ENCODE peak calls at places on chromosome 14, in four cellular contexts. P, H, M and A are unnamed samples.

GRCh38 chr14:74571901-74572828 is 39.9 kb downstream of the LTBP2 start:
- DNase-seq in P (peak; percentile 100), M (no peak), H (peak; percentile 91), A (peak; percentile 97)

GRCh38 chr14:75254381-75254821 is 24.2 kb upstream of the FOS start:
- DNase-seq in H (no peak), M (peak; percentile 72), P (no peak), A (no peak)

GRCh38 chr14:101460986-101461750 is 100.1 kb upstream of the DIO3 start:
- DNase-seq in H (no peak), M (no peak), P (no peak), A (peak; percentile 22)

GRCh38 chr14:65972346-65972745 is 513.8 kb upstream of the CCDC196 start:
- DNase-seq in P (peak; percentile 37), M (no peak), H (no peak), A (no peak)

GRCh38 chr14:96053600-96054381 is 14.6 kb downstream of the C14orf132 start:
- DNase-seq in P (peak; percentile 100), H (peak; percentile 24), M (peak; percentile 20), A (peak; percentile 42)

GRCh38 chr14:102027951-102028350 is 58.9 kb downstream of the HSP90AA1 start:
- DNase-seq in M (no peak), H (no peak), P (no peak), A (no peak)

GRCh38 chr14:64649383-64649998 is 54.7 kb upstream of the PLEKHG3 start:
- DNase-seq in P (peak; percentile 58), H (no peak), M (no peak), A (no peak)

GRCh38 chr14:77372304-77372841 is 4.5 kb downstream of the TMED8 start:
- DNase-seq in M (no peak), P (peak; percentile 82), H (no peak), A (no peak)

GRCh38 chr14:32370720-32371119 is 41.6 kb downstream of the AKAP6 start:
- DNase-seq in H (peak; percentile 15), P (peak; percentile 82), M (no peak), A (peak; percentile 73)

GRCh38 chr14:47044841-47045240 is 393.3 kb upstream of the RPL10L start:
- DNase-seq in M (no peak), H (no peak), P (peak; percentile 1), A (no peak)

GRCh38 chr14:101006008-101006407 is 102.5 kb upstream of the RTL1 start:
- DNase-seq in P (no peak), H (no peak), M (no peak), A (peak; percentile 31)

GRCh38 chr14:99273025-99273723 is 1.2 kb upstream of the BCL11B start:
- DNase-seq in P (no peak), M (no peak), H (peak; percentile 77), A (no peak)

GRCh38 chr14:61426048-61426447 is 104.7 kb downstream of the PRKCH start:
- DNase-seq in P (no peak), H (no peak), M (peak; percentile 60), A (no peak)

GRCh38 chr14:30385925-30386324 is 173.0 kb upstream of the G2E3 start:
- DNase-seq in M (no peak), H (no peak), P (no peak), A (no peak)

GRCh38 chr14:87813691-87814090 is 179.3 kb downstream of the GALC start:
- DNase-seq in H (no peak), M (no peak), P (no peak), A (no peak)

GRCh38 chr14:95697764-95698163 is 11.5 kb downstream of the TCL1B start:
- DNase-seq in P (no peak), M (no peak), H (no peak), A (no peak)

GRCh38 chr14:104974665-104975390 is 3.3 kb downstream of the AHNAK2 start:
- DNase-seq in P (no peak), H (no peak), M (no peak), A (no peak)

GRCh38 chr14:76272349-76272748 is 103.6 kb upstream of the ESRRB start:
- DNase-seq in P (no peak), H (no peak), M (no peak), A (no peak)

GRCh38 chr14:30362369-30363218 is 196.4 kb upstream of the G2E3 start:
- DNase-seq in H (no peak), P (no peak), M (no peak), A (no peak)

GRCh38 chr14:78752789-78753188 is 582.6 kb downstream of the NRXN3 start:
- DNase-seq in M (peak; percentile 16), P (peak; percentile 29), H (peak; percentile 6), A (no peak)

GRCh38 chr14:29007990-29008389 is 241.4 kb downstream of the FOXG1 start:
- DNase-seq in H (no peak), M (no peak), P (no peak), A (no peak)

GRCh38 chr14:75610839-75611238 is 32.4 kb downstream of the FLVCR2 start:
- DNase-seq in M (no peak), P (no peak), H (no peak), A (no peak)

GRCh38 chr14:98950356-98950895 is 321.6 kb downstream of the BCL11B start:
- DNase-seq in P (no peak), M (no peak), H (no peak), A (no peak)

GRCh38 chr14:99879401-99880295 is 86.4 kb downstream of the EML1 start:
- DNase-seq in P (peak; percentile 79), H (no peak), M (no peak), A (no peak)

GRCh38 chr14:102105369-102105768 is 18.5 kb upstream of the HSP90AA1 start:
- DNase-seq in H (no peak), M (no peak), P (no peak), A (no peak)

GRCh38 chr14:96683575-96684289 is 113.5 kb upstream of the VRK1 start:
- DNase-seq in M (no peak), H (no peak), P (no peak), A (no peak)

GRCh38 chr14:103801459-103801858 is 45.9 kb downstream of the PPP1R13B start:
- DNase-seq in M (no peak), H (no peak), P (peak; percentile 86), A (no peak)

GRCh38 chr14:52076334-52076733 is 7.5 kb upstream of the NID2 start:
- DNase-seq in P (peak; percentile 74), M (no peak), H (no peak), A (no peak)

GRCh38 chr14:89425931-89426330 is 8.9 kb upstream of the FOXN3 start:
- DNase-seq in M (no peak), P (peak; percentile 99), H (no peak), A (peak; percentile 94)

GRCh38 chr14:87108726-87109125 is 884.3 kb downstream of the GALC start:
- DNase-seq in M (no peak), H (no peak), P (peak; percentile 90), A (no peak)

GRCh38 chr14:77055981-77056380 is 27.5 kb upstream of the IRF2BPL start:
- DNase-seq in M (no peak), P (no peak), H (no peak), A (no peak)

GRCh38 chr14:19743256-19743655 is at the start of gene OR4Q3:
- DNase-seq in H (no peak), P (no peak), M (no peak), A (no peak)

GRCh38 chr14:100105357-100106169 is 40.3 kb downstream of the EVL start:
- DNase-seq in H (no peak), M (no peak), P (no peak), A (no peak)

DNA sequence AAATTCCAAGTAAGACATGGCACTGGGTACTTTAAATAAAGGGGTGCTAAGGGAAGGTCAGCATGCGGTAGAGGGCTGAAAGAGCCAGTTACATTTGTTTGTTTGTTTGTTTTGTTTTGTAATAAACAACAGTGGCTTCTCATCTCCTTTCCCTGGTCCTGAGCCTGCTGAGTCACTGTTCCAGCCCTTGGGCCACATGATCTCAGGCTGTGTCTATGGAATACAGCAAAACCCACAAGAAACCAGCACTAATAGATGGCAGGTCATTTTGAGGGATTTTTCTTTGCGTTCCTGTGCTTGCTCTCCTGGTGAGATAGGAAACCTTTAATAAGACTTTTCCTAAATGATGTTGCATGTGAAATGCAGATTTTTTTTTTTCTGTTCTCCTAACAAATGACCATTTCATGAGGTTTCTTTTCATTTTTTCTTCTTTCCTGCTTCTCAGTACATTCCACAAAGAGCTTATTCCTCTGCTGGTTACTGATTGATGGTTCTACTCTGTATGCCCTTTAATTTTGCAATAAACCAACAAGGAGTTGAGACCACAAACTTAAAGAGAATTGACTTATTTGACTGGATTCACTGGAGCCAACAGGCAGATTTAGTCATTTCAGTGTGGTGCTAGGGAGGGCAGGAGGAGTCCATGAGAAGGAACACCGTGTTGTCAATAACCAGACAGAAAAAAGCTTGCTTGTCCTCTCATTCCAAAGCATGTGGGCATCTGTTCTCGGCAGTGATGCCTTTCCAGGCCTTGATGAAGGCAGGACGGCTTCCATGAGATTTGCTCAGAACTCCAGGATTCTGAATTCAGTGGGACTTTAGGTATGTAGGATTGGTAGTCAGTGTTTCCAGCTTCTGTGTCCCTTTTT is 459.2 kb downstream of the RAD51B start:
- DNase-seq in M (no peak), H (peak; percentile 79), P (peak; percentile 87), A (peak; percentile 61)
- H3K4me1 ChIP-seq in M (no peaks in the 10 kb centered on the region), H (peaks cover 33% of the 10 kb centered on the region), P (no peaks in the 10 kb centered on the region), A (peaks cover 13% of the 10 kb centered on the region)

GRCh38 chr14:21382095-21382494 is 1.7 kb downstream of the SUPT16H start:
- DNase-seq in M (no peak), P (peak; percentile 6), H (no peak), A (no peak)

GRCh38 chr14:21384494-21384851 is 654 bp upstream of the SUPT16H start:
- DNase-seq in M (no peak), H (no peak), P (no peak), A (no peak)

GRCh38 chr14:21382886-21383847 is 652 bp downstream of the SUPT16H start:
- DNase-seq in M (peak; percentile 19), H (peak; percentile 58), P (peak; percentile 54), A (peak; percentile 66)

GRCh38 chr14:21383848-21384493 is at the start of gene SUPT16H:
- DNase-seq in H (peak; percentile 95), M (peak; percentile 95), P (peak; percentile 89), A (peak; percentile 97)

DNA sequence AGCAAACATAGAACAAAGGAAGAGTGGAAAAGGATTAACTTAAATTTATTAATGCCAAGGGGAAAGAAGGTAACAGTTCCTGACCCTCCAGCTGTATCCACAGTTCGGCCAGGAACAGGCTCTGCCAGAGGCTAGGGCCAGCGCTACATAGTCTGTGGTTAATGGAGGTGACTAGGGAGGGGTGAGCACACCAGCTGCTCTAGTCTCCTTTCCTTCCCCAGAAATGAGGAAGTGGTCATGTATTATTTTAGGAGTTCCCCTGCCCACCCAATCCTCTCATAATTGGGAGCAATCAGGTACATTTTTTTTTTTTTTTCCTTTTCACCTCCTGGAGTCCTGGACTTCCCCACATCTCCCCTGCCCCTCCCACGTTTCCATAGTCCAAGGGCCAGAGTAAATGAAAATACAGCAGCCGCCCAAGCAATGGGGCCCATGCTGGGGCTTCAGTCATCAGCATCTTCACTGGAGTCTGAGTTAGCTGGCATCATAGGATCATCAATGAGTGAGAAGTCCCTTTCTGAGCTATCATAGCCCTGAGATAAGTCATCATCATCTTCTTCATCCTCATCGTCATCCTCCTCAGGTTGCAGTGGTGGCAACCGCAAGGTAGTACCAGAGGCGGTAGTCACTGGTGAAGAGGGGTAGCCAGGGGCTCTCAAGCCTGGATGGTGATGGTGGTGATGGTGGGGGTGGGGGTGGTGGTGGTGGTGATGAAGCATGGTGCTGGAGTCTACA is 1.5 kb upstream of the SUPT16H start:
- DNase-seq in P (no peak), H (no peak), M (no peak), A (no peak)
- H3K4me3 ChIP-seq in P (no peak overlapping the region), H (no peak overlapping the region), M (no peak overlapping the region), A (no peak overlapping the region)

GRCh38 chr14:68598089-68598488 is 194.8 kb downstream of the ZFP36L1 start:
- DNase-seq in M (no peak), P (no peak), H (no peak), A (no peak)
- H3K4me1 ChIP-seq in M (peaks cover 23% of the 10 kb centered on the region), P (peaks cover 26% of the 10 kb centered on the region), H (peaks cover 40% of the 10 kb centered on the region), A (peaks cover 37% of the 10 kb centered on the region)

GRCh38 chr14:50846171-50846880 is 15.4 kb upstream of the NIN start:
- DNase-seq in M (no peak), P (peak; percentile 93), H (peak; percentile 15), A (no peak)
- H3K4me3 ChIP-seq in M (no peak overlapping the region), P (peak overlapping the region; percentile 9), H (no peak overlapping the region), A (no peak overlapping the region)